ENCODE peak calls at places on chromosomes 3 and 15, in six cellular contexts. One of them, this sample, is unnamed.

GRCh38 chr15:59294574-59294960 is 78.1 kb downstream of the MYO1E start:
- DNase-seq in epithelial cell of esophagus: peak
- DNase-seq in endothelial cell: no peak
- DNase-seq in brain microvascular endothelial cell: no peak
- DNase-seq in fibroblast of mammary gland: no peak
- DNase-seq in GM06990: no peak
- DNase-seq in this sample: peak

GRCh38 chr15:52076889-52077781 is 35.4 kb downstream of the BCL2L10 start:
- DNase-seq in fibroblast of mammary gland: peak
- DNase-seq in endothelial cell: no peak
- DNase-seq in GM06990: no peak
- DNase-seq in brain microvascular endothelial cell: peak
- DNase-seq in epithelial cell of esophagus: peak
- DNase-seq in this sample: peak

GRCh38 chr3:142337994-142338393 is 109.8 kb downstream of the XRN1 start:
- DNase-seq in GM06990: no peak
- DNase-seq in endothelial cell: no peak
- DNase-seq in fibroblast of mammary gland: no peak
- DNase-seq in epithelial cell of esophagus: no peak
- DNase-seq in brain microvascular endothelial cell: no peak
- DNase-seq in this sample: no peak

GRCh38 chr15:43329222-43329959 is 982 bp downstream of the LCMT2 start:
- DNase-seq in fibroblast of mammary gland: peak
- DNase-seq in GM06990: no peak
- DNase-seq in brain microvascular endothelial cell: peak
- DNase-seq in endothelial cell: no peak
- DNase-seq in epithelial cell of esophagus: peak
- DNase-seq in this sample: peak

GRCh38 chr3:23863060-23863459 is 53.7 kb downstream of the NKIRAS1 start:
- DNase-seq in brain microvascular endothelial cell: no peak
- DNase-seq in GM06990: no peak
- DNase-seq in epithelial cell of esophagus: no peak
- DNase-seq in endothelial cell: no peak
- DNase-seq in fibroblast of mammary gland: no peak
- DNase-seq in this sample: peak

GRCh38 chr3:7518471-7518870 is 657.6 kb downstream of the GRM7 start:
- DNase-seq in endothelial cell: no peak
- DNase-seq in brain microvascular endothelial cell: no peak
- DNase-seq in GM06990: no peak
- DNase-seq in epithelial cell of esophagus: peak
- DNase-seq in fibroblast of mammary gland: peak
- DNase-seq in this sample: no peak

GRCh38 chr15:48493084-48493762 is 152.3 kb downstream of the FBN1 start:
- DNase-seq in brain microvascular endothelial cell: peak
- DNase-seq in fibroblast of mammary gland: peak
- DNase-seq in GM06990: no peak
- DNase-seq in epithelial cell of esophagus: peak
- DNase-seq in endothelial cell: no peak
- DNase-seq in this sample: peak

GRCh38 chr3:111568906-111569305 is 26.2 kb downstream of the ZBED2 start:
- DNase-seq in brain microvascular endothelial cell: no peak
- DNase-seq in endothelial cell: no peak
- DNase-seq in fibroblast of mammary gland: no peak
- DNase-seq in GM06990: no peak
- DNase-seq in epithelial cell of esophagus: no peak
- DNase-seq in this sample: no peak

GRCh38 chr3:155491696-155492095 is 198.2 kb upstream of the STRIT1 start:
- DNase-seq in endothelial cell: no peak
- DNase-seq in epithelial cell of esophagus: no peak
- DNase-seq in brain microvascular endothelial cell: no peak
- DNase-seq in fibroblast of mammary gland: no peak
- DNase-seq in GM06990: no peak
- DNase-seq in this sample: no peak

GRCh38 chr3:155435821-155436220 is 142.3 kb upstream of the STRIT1 start:
- DNase-seq in fibroblast of mammary gland: no peak
- DNase-seq in endothelial cell: no peak
- DNase-seq in epithelial cell of esophagus: no peak
- DNase-seq in GM06990: no peak
- DNase-seq in brain microvascular endothelial cell: no peak
- DNase-seq in this sample: no peak

GRCh38 chr3:72848703-72849081 is 447 bp upstream of the SHQ1 start:
- DNase-seq in brain microvascular endothelial cell: peak
- DNase-seq in endothelial cell: no peak
- DNase-seq in fibroblast of mammary gland: peak
- DNase-seq in GM06990: no peak
- DNase-seq in epithelial cell of esophagus: no peak
- DNase-seq in this sample: peak

GRCh38 chr15:99117111-99117510 is 12.2 kb downstream of the SYNM start:
- DNase-seq in fibroblast of mammary gland: no peak
- DNase-seq in brain microvascular endothelial cell: no peak
- DNase-seq in endothelial cell: no peak
- DNase-seq in epithelial cell of esophagus: no peak
- DNase-seq in GM06990: no peak
- DNase-seq in this sample: no peak

GRCh38 chr3:31968391-31968926 is 12.6 kb downstream of the OSBPL10 start:
- DNase-seq in GM06990: no peak
- DNase-seq in fibroblast of mammary gland: peak
- DNase-seq in brain microvascular endothelial cell: no peak
- DNase-seq in epithelial cell of esophagus: peak
- DNase-seq in endothelial cell: no peak
- DNase-seq in this sample: peak

GRCh38 chr3:8441969-8442559 is 59.6 kb upstream of the LMCD1 start:
- DNase-seq in brain microvascular endothelial cell: peak
- DNase-seq in fibroblast of mammary gland: peak
- DNase-seq in endothelial cell: peak
- DNase-seq in GM06990: no peak
- DNase-seq in epithelial cell of esophagus: peak
- DNase-seq in this sample: peak

GRCh38 chr3:128573160-128573559 is 77.5 kb downstream of the RPN1 start:
- DNase-seq in brain microvascular endothelial cell: no peak
- DNase-seq in fibroblast of mammary gland: no peak
- DNase-seq in endothelial cell: no peak
- DNase-seq in GM06990: no peak
- DNase-seq in epithelial cell of esophagus: no peak
- DNase-seq in this sample: no peak

GRCh38 chr15:94286581-94286980 is 55.2 kb downstream of the MCTP2 start:
- DNase-seq in fibroblast of mammary gland: no peak
- DNase-seq in GM06990: no peak
- DNase-seq in epithelial cell of esophagus: no peak
- DNase-seq in brain microvascular endothelial cell: no peak
- DNase-seq in endothelial cell: no peak
- DNase-seq in this sample: no peak

GRCh38 chr15:77419050-77419835 is 661 bp downstream of the PEAK1 start:
- DNase-seq in endothelial cell: peak
- DNase-seq in epithelial cell of esophagus: peak
- DNase-seq in GM06990: peak
- DNase-seq in fibroblast of mammary gland: peak
- DNase-seq in brain microvascular endothelial cell: peak
- DNase-seq in this sample: peak
- TF ChIP-seq CTCF in endothelial cell: no peak
- TF ChIP-seq CTCF in epithelial cell of esophagus: no peak
- TF ChIP-seq CTCF in GM06990: peak
- TF ChIP-seq CTCF in fibroblast of mammary gland: no peak
- TF ChIP-seq CTCF in brain microvascular endothelial cell: peak
- TF ChIP-seq CTCF in this sample: peak

GRCh38 chr15:67080900-67081431 is 15.6 kb downstream of the SMAD3 start:
- DNase-seq in fibroblast of mammary gland: peak
- DNase-seq in epithelial cell of esophagus: peak
- DNase-seq in endothelial cell: no peak
- DNase-seq in GM06990: peak
- DNase-seq in brain microvascular endothelial cell: peak
- DNase-seq in this sample: peak
- TF ChIP-seq CTCF in fibroblast of mammary gland: peak
- TF ChIP-seq CTCF in epithelial cell of esophagus: peak
- TF ChIP-seq CTCF in endothelial cell: no peak
- TF ChIP-seq CTCF in GM06990: peak
- TF ChIP-seq CTCF in brain microvascular endothelial cell: peak
- TF ChIP-seq CTCF in this sample: peak

DNA sequence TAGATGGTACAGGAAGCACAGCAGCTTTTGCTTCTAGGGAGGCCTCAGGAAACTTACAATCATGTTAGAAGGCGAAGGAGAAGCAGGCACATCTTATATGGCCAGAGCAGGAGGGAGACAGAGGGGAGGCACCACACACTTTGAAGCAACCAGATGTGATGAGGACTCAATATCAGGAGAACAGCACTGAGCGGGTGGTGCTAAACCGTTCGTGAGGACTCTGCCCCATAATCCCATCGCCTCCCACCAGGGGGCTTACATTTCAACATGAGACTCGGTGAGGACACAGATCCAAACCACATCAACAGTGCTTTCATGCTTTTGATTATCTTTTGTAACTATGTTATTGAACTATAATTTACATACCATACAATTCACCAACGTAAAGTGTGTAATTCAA is 7.6 kb upstream of the TMEM44 start:
- DNase-seq in brain microvascular endothelial cell: no peak
- DNase-seq in fibroblast of mammary gland: peak
- DNase-seq in GM06990: no peak
- DNase-seq in endothelial cell: peak
- DNase-seq in epithelial cell of esophagus: no peak
- DNase-seq in this sample: no peak
- TF ChIP-seq CTCF in brain microvascular endothelial cell: peak
- TF ChIP-seq CTCF in fibroblast of mammary gland: peak
- TF ChIP-seq CTCF in GM06990: peak
- TF ChIP-seq CTCF in endothelial cell: peak
- TF ChIP-seq CTCF in epithelial cell of esophagus: peak
- TF ChIP-seq CTCF in this sample: peak

GRCh38 chr15:101608182-101608581 is 44.0 kb downstream of the TM2D3 start:
- DNase-seq in fibroblast of mammary gland: no peak
- DNase-seq in epithelial cell of esophagus: no peak
- DNase-seq in GM06990: no peak
- DNase-seq in endothelial cell: no peak
- DNase-seq in brain microvascular endothelial cell: no peak
- DNase-seq in this sample: no peak
- TF ChIP-seq CTCF in fibroblast of mammary gland: no peak
- TF ChIP-seq CTCF in epithelial cell of esophagus: no peak
- TF ChIP-seq CTCF in GM06990: no peak
- TF ChIP-seq CTCF in endothelial cell: no peak
- TF ChIP-seq CTCF in brain microvascular endothelial cell: no peak
- TF ChIP-seq CTCF in this sample: no peak

GRCh38 chr15:33735143-33735542 is 233.2 kb upstream of the CHRM5 start:
- DNase-seq in endothelial cell: no peak
- DNase-seq in GM06990: no peak
- DNase-seq in fibroblast of mammary gland: no peak
- DNase-seq in brain microvascular endothelial cell: no peak
- DNase-seq in epithelial cell of esophagus: no peak
- DNase-seq in this sample: no peak

GRCh38 chr15:33724321-33725036 is 243.8 kb upstream of the CHRM5 start:
- DNase-seq in epithelial cell of esophagus: no peak
- DNase-seq in brain microvascular endothelial cell: no peak
- DNase-seq in GM06990: no peak
- DNase-seq in endothelial cell: no peak
- DNase-seq in fibroblast of mammary gland: no peak
- DNase-seq in this sample: no peak

GRCh38 chr15:33730815-33731214 is 237.5 kb upstream of the CHRM5 start:
- DNase-seq in brain microvascular endothelial cell: no peak
- DNase-seq in GM06990: no peak
- DNase-seq in endothelial cell: no peak
- DNase-seq in fibroblast of mammary gland: no peak
- DNase-seq in epithelial cell of esophagus: no peak
- DNase-seq in this sample: no peak

GRCh38 chr15:33729648-33730047 is 238.6 kb upstream of the CHRM5 start:
- DNase-seq in epithelial cell of esophagus: peak
- DNase-seq in GM06990: no peak
- DNase-seq in fibroblast of mammary gland: peak
- DNase-seq in endothelial cell: no peak
- DNase-seq in brain microvascular endothelial cell: no peak
- DNase-seq in this sample: no peak
- TF ChIP-seq CTCF in epithelial cell of esophagus: peak
- TF ChIP-seq CTCF in GM06990: peak
- TF ChIP-seq CTCF in fibroblast of mammary gland: peak
- TF ChIP-seq CTCF in endothelial cell: no peak
- TF ChIP-seq CTCF in brain microvascular endothelial cell: peak
- TF ChIP-seq CTCF in this sample: peak

This sample was measured in HFFc6.